ENCODE peak calls at places on chromosomes 1 and 21, in five cellular contexts. Y is effector memory CD4-positive, alpha-beta T cell; E is neural crest cell; H is uterus; S is pancreas. U is an unnamed sample.

GRCh38 chr1:21939650-21940374 is 2.7 kb upstream of the HSPG2 start:
- DNase-seq in Y (no peak), E (no peak), H (peak), S (peak), U (no peak)

GRCh38 chr1:33120436-33121231 is 39.7 kb downstream of the AZIN2 start:
- DNase-seq in Y (no peak), E (no peak), H (no peak), S (no peak), U (no peak)

GRCh38 chr21:45016031-45016430 is 58.3 kb upstream of the ADARB1 start:
- DNase-seq in Y (no peak), E (no peak), H (no peak), S (no peak), U (no peak)

GRCh38 chr1:195970209-195970608 is 638.0 kb downstream of the KCNT2 start:
- DNase-seq in Y (no peak), E (no peak), H (no peak), S (no peak), U (no peak)

GRCh38 chr1:62905872-62906271 is 121.9 kb downstream of the ATG4C start:
- DNase-seq in Y (no peak), E (no peak), H (no peak), S (no peak), U (no peak)

GRCh38 chr1:43274125-43274803 is 4.5 kb downstream of the TMEM125 start:
- DNase-seq in Y (no peak), E (no peak), H (no peak), S (no peak), U (peak)

GRCh38 chr21:45031231-45032191 is 42.9 kb upstream of the ADARB1 start:
- DNase-seq in Y (no peak), E (no peak), H (no peak), S (peak), U (no peak)

GRCh38 chr1:25447547-25447946 is 16.9 kb downstream of the MACO1 start:
- DNase-seq in Y (no peak), E (no peak), H (no peak), S (no peak), U (no peak)

GRCh38 chr1:226786550-226786949 is 47.5 kb upstream of the ITPKB start:
- DNase-seq in Y (no peak), E (no peak), H (no peak), S (no peak), U (no peak)

GRCh38 chr1:150696590-150696989 is 364 bp downstream of the GOLPH3L start:
- DNase-seq in Y (no peak), E (no peak), H (no peak), S (no peak), U (no peak)

GRCh38 chr21:44485254-44485793 is 30.0 kb downstream of the LRRC3 start:
- DNase-seq in Y (peak), E (peak), H (peak), S (no peak), U (no peak)

GRCh38 chr21:44820851-44821250 is 3.0 kb upstream of the SUMO3 start:
- DNase-seq in Y (no peak), E (no peak), H (no peak), S (no peak), U (no peak)

GRCh38 chr1:115437146-115437639 is 99.1 kb upstream of the NGF start:
- DNase-seq in Y (no peak), E (no peak), H (no peak), S (no peak), U (no peak)

GRCh38 chr21:35412231-35412630 is 363.1 kb upstream of the RUNX1 start:
- DNase-seq in Y (no peak), E (no peak), H (no peak), S (no peak), U (no peak)

GRCh38 chr1:191343816-191344215 is 814.4 kb upstream of the RGS18 start:
- DNase-seq in Y (no peak), E (no peak), H (no peak), S (no peak), U (no peak)

GRCh38 chr1:172917972-172918371 is 132.8 kb downstream of the TNFSF18 start:
- DNase-seq in Y (no peak), E (no peak), H (no peak), S (no peak), U (no peak)